ENCODE peak calls at places on chromosomes 7 and 10, in nine cellular contexts. One of them, this sample, is unnamed.

GRCh38 chr10:6020806-6021205 is 41.4 kb downstream of the IL2RA start:
- DNase-seq in heart left ventricle: no peak
- DNase-seq in A549: no peak
- DNase-seq in IMR-90: no peak
- DNase-seq in GM12891: no peak
- DNase-seq in NB4: no peak
- DNase-seq in Peyer's patch: no peak
- DNase-seq in HCT116: no peak
- DNase-seq in uterus: no peak
- DNase-seq in this sample: no peak

GRCh38 chr7:80060218-80060806 is 74.3 kb upstream of the GNAI1 start:
- DNase-seq in A549: peak; percentile 17
- DNase-seq in heart left ventricle: no peak
- DNase-seq in IMR-90: peak; percentile 82
- DNase-seq in GM12891: no peak
- DNase-seq in uterus: no peak
- DNase-seq in HCT116: peak; percentile 63
- DNase-seq in Peyer's patch: no peak
- DNase-seq in NB4: peak; percentile 61
- DNase-seq in this sample: peak; percentile 72

GRCh38 chr7:47284691-47285246 is 297.1 kb downstream of the TNS3 start:
- DNase-seq in GM12891: no peak
- DNase-seq in heart left ventricle: no peak
- DNase-seq in NB4: no peak
- DNase-seq in A549: no peak
- DNase-seq in HCT116: no peak
- DNase-seq in uterus: no peak
- DNase-seq in Peyer's patch: no peak
- DNase-seq in IMR-90: no peak
- DNase-seq in this sample: no peak

GRCh38 chr10:31098091-31098490 is 66.4 kb upstream of the ZNF438 start:
- DNase-seq in heart left ventricle: no peak
- DNase-seq in HCT116: no peak
- DNase-seq in GM12891: no peak
- DNase-seq in Peyer's patch: no peak
- DNase-seq in IMR-90: no peak
- DNase-seq in NB4: no peak
- DNase-seq in uterus: no peak
- DNase-seq in A549: no peak
- DNase-seq in this sample: no peak

GRCh38 chr7:55351263-55351662 is 13.9 kb upstream of the LANCL2 start:
- DNase-seq in uterus: no peak
- DNase-seq in NB4: no peak
- DNase-seq in IMR-90: no peak
- DNase-seq in GM12891: no peak
- DNase-seq in A549: no peak
- DNase-seq in Peyer's patch: no peak
- DNase-seq in HCT116: no peak
- DNase-seq in heart left ventricle: no peak
- DNase-seq in this sample: no peak

GRCh38 chr7:117873056-117873932 is at the start of gene CTTNBP2:
- DNase-seq in HCT116: peak; percentile 6
- DNase-seq in Peyer's patch: peak; percentile 71
- DNase-seq in NB4: no peak
- DNase-seq in A549: peak; percentile 21
- DNase-seq in IMR-90: peak; percentile 59
- DNase-seq in heart left ventricle: peak; percentile 77
- DNase-seq in uterus: peak; percentile 62
- DNase-seq in GM12891: peak; percentile 8
- DNase-seq in this sample: peak; percentile 47

GRCh38 chr10:124460144-124460543 is 1.5 kb upstream of the LHPP start:
- DNase-seq in IMR-90: no peak
- DNase-seq in heart left ventricle: no peak
- DNase-seq in Peyer's patch: no peak
- DNase-seq in uterus: no peak
- DNase-seq in A549: no peak
- DNase-seq in GM12891: no peak
- DNase-seq in HCT116: no peak
- DNase-seq in NB4: no peak
- DNase-seq in this sample: no peak

GRCh38 chr10:92183199-92183598 is 107.7 kb downstream of the CPEB3 start:
- DNase-seq in NB4: no peak
- DNase-seq in uterus: no peak
- DNase-seq in IMR-90: no peak
- DNase-seq in GM12891: no peak
- DNase-seq in Peyer's patch: no peak
- DNase-seq in HCT116: no peak
- DNase-seq in A549: no peak
- DNase-seq in heart left ventricle: no peak
- DNase-seq in this sample: no peak

GRCh38 chr7:99782012-99782953 is 1.7 kb downstream of the CYP3A4 start:
- DNase-seq in HCT116: no peak
- DNase-seq in IMR-90: no peak
- DNase-seq in heart left ventricle: no peak
- DNase-seq in NB4: no peak
- DNase-seq in Peyer's patch: no peak
- DNase-seq in uterus: no peak
- DNase-seq in A549: no peak
- DNase-seq in GM12891: no peak
- DNase-seq in this sample: peak; percentile 8

GRCh38 chr10:87541114-87541513 is 36.4 kb downstream of the MINPP1 start:
- DNase-seq in HCT116: no peak
- DNase-seq in IMR-90: peak; percentile 76
- DNase-seq in uterus: no peak
- DNase-seq in NB4: no peak
- DNase-seq in A549: no peak
- DNase-seq in Peyer's patch: no peak
- DNase-seq in heart left ventricle: no peak
- DNase-seq in GM12891: no peak
- DNase-seq in this sample: no peak

GRCh38 chr10:103855424-103855823 is at the start of gene SH3PXD2A:
- DNase-seq in NB4: peak; percentile 59
- DNase-seq in A549: peak; percentile 62
- DNase-seq in IMR-90: no peak
- DNase-seq in GM12891: no peak
- DNase-seq in Peyer's patch: peak; percentile 76
- DNase-seq in HCT116: no peak
- DNase-seq in heart left ventricle: no peak
- DNase-seq in uterus: peak; percentile 52
- DNase-seq in this sample: no peak

GRCh38 chr7:152464312-152465117 is 28.7 kb upstream of the KMT2C start:
- DNase-seq in HCT116: peak; percentile 39
- DNase-seq in heart left ventricle: peak; percentile 91
- DNase-seq in NB4: peak; percentile 94
- DNase-seq in A549: peak; percentile 88
- DNase-seq in uterus: peak; percentile 85
- DNase-seq in GM12891: peak; percentile 82
- DNase-seq in IMR-90: peak; percentile 72
- DNase-seq in Peyer's patch: peak; percentile 85
- DNase-seq in this sample: peak; percentile 90

GRCh38 chr7:152463714-152464311 is 28.0 kb upstream of the KMT2C start:
- DNase-seq in Peyer's patch: peak; percentile 100
- DNase-seq in heart left ventricle: peak; percentile 100
- DNase-seq in GM12891: peak; percentile 96
- DNase-seq in uterus: peak; percentile 100
- DNase-seq in A549: peak; percentile 96
- DNase-seq in IMR-90: peak; percentile 98
- DNase-seq in HCT116: peak; percentile 96
- DNase-seq in NB4: peak; percentile 100
- DNase-seq in this sample: peak; percentile 100

GRCh38 chr7:152459724-152460251 is 24.0 kb upstream of the KMT2C start:
- DNase-seq in heart left ventricle: no peak
- DNase-seq in IMR-90: peak; percentile 40
- DNase-seq in uterus: no peak
- DNase-seq in Peyer's patch: no peak
- DNase-seq in HCT116: no peak
- DNase-seq in NB4: peak; percentile 99
- DNase-seq in GM12891: no peak
- DNase-seq in A549: no peak
- DNase-seq in this sample: peak; percentile 41

GRCh38 chr7:152465118-152465387 is 29.2 kb upstream of the KMT2C start:
- DNase-seq in heart left ventricle: no peak
- DNase-seq in Peyer's patch: no peak
- DNase-seq in HCT116: no peak
- DNase-seq in NB4: no peak
- DNase-seq in A549: no peak
- DNase-seq in uterus: no peak
- DNase-seq in GM12891: no peak
- DNase-seq in IMR-90: no peak
- DNase-seq in this sample: no peak

DNA sequence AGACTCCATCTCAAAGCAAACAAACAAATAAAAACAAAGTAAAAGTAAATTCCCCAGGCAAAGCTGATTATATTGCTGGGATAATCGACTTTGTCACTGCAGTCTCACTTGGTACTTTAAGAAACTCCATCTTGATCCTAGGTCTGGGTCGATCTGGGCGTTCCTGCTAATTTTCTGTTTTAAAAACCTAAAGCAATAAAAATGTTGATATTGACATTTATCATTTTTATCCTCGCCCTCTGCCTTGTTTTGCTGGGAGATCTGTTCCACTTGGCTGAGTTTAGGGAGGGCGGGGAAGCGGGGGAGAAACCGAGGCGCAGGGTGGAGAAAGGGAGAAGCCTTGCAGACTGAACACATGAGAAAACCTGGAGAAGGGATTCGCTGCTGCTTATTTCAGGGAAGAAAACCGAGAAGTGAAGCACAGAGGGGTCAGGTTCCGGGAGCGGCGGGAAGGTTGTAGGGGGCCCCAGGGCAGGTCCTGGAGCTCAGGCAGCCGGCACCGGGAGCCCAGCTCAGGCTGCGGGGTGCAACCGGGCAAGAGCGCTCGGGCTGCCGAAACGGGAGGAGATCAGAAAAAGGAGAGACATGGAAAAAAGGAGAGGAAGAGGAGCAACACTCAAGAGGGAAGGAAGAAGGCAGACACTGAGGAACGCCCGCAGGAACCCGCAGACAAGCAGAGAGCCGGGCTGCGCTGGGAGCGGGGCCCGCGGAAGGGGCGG is 27.4 kb upstream of the KMT2C start:
- DNase-seq in GM12891: no peak
- DNase-seq in Peyer's patch: no peak
- DNase-seq in uterus: peak; percentile 67
- DNase-seq in heart left ventricle: no peak
- DNase-seq in IMR-90: peak; percentile 55
- DNase-seq in HCT116: no peak
- DNase-seq in A549: no peak
- DNase-seq in NB4: no peak
- DNase-seq in this sample: peak; percentile 34
- TF ChIP-seq POLR2A in GM12891: no peak
- TF ChIP-seq POLR2A in Peyer's patch: peak; percentile 80
- TF ChIP-seq POLR2A in uterus: peak; percentile 18
- TF ChIP-seq POLR2A in heart left ventricle: peak; percentile 16
- TF ChIP-seq POLR2A in IMR-90: no peak
- TF ChIP-seq POLR2A in HCT116: no peak
- TF ChIP-seq POLR2A in A549: peak; percentile 58
- TF ChIP-seq POLR2A in NB4: peak; percentile 63
- TF ChIP-seq POLR2A in this sample: no peak

DNA sequence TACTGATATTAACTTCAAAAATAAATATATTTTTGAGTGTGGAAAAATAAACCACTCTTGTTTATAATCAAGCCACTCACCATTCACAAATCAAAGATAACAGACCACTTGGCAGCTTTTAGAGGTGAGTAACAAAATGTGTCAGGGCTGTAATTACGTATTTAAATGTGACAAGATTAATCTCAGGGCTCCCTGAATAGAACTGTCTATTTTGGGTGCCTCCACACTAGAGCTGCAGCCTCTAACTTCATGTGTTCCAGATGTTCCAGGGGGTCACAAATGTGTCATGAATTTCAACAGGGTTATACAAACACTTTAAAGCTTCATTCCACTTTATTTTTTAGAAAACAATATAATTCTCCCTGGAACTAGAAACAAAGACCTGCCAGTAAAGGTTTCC is 41.7 kb upstream of the TRIL start:
- DNase-seq in HCT116: no peak
- DNase-seq in heart left ventricle: no peak
- DNase-seq in IMR-90: no peak
- DNase-seq in GM12891: no peak
- DNase-seq in Peyer's patch: no peak
- DNase-seq in A549: no peak
- DNase-seq in uterus: no peak
- DNase-seq in NB4: no peak
- DNase-seq in this sample: no peak
- TF ChIP-seq POLR2A in HCT116: no peak
- TF ChIP-seq POLR2A in heart left ventricle: no peak
- TF ChIP-seq POLR2A in IMR-90: no peak
- TF ChIP-seq POLR2A in GM12891: no peak
- TF ChIP-seq POLR2A in Peyer's patch: no peak
- TF ChIP-seq POLR2A in A549: no peak
- TF ChIP-seq POLR2A in uterus: no peak
- TF ChIP-seq POLR2A in NB4: no peak
- TF ChIP-seq POLR2A in this sample: no peak

GRCh38 chr7:78013368-78013767 is 214.8 kb downstream of the PHTF2 start:
- DNase-seq in Peyer's patch: no peak
- DNase-seq in HCT116: no peak
- DNase-seq in GM12891: no peak
- DNase-seq in IMR-90: no peak
- DNase-seq in A549: no peak
- DNase-seq in uterus: no peak
- DNase-seq in heart left ventricle: no peak
- DNase-seq in NB4: no peak
- DNase-seq in this sample: no peak
- TF ChIP-seq POLR2A in Peyer's patch: no peak
- TF ChIP-seq POLR2A in HCT116: no peak
- TF ChIP-seq POLR2A in GM12891: no peak
- TF ChIP-seq POLR2A in IMR-90: no peak
- TF ChIP-seq POLR2A in A549: no peak
- TF ChIP-seq POLR2A in uterus: no peak
- TF ChIP-seq POLR2A in heart left ventricle: no peak
- TF ChIP-seq POLR2A in NB4: no peak
- TF ChIP-seq POLR2A in this sample: no peak

GRCh38 chr10:60789340-60789739 is 11.1 kb downstream of the CDK1 start:
- DNase-seq in NB4: no peak
- DNase-seq in heart left ventricle: no peak
- DNase-seq in Peyer's patch: no peak
- DNase-seq in uterus: no peak
- DNase-seq in IMR-90: no peak
- DNase-seq in HCT116: no peak
- DNase-seq in GM12891: no peak
- DNase-seq in A549: no peak
- DNase-seq in this sample: no peak
- TF ChIP-seq POLR2A in NB4: no peak
- TF ChIP-seq POLR2A in heart left ventricle: no peak
- TF ChIP-seq POLR2A in Peyer's patch: no peak
- TF ChIP-seq POLR2A in uterus: no peak
- TF ChIP-seq POLR2A in IMR-90: no peak
- TF ChIP-seq POLR2A in HCT116: no peak
- TF ChIP-seq POLR2A in GM12891: no peak
- TF ChIP-seq POLR2A in A549: no peak
- TF ChIP-seq POLR2A in this sample: no peak

This sample was measured in erythroblast.